ENCODE peak calls at places on chromosomes 3 and 15, in five cellular contexts. V, U, O, J and R are unnamed samples.
A peak's percentile ranks its signal among the peaks of the same experiment; 100 is the strongest.

GRCh38 chr3:11570251-11570650 is 73.5 kb downstream of the VGLL4 start:
- DNase-seq in U (no peak), J (no peak), V (no peak), O (no peak), R (no peak)

GRCh38 chr3:30231277-30232141 is 374.9 kb upstream of the TGFBR2 start:
- DNase-seq in J (peak; percentile 67), V (no peak), O (peak; percentile 46), U (peak; percentile 85), R (peak; percentile 73)

GRCh38 chr15:88580532-88580931 is 34.1 kb upstream of the DET1 start:
- DNase-seq in U (no peak), O (no peak), V (no peak), J (peak; percentile 55), R (no peak)

GRCh38 chr15:76987896-76988860 is 6.7 kb upstream of the PSTPIP1 start:
- DNase-seq in U (no peak), O (no peak), J (no peak), V (no peak), R (no peak)

GRCh38 chr3:17500618-17501017 is 241.8 kb downstream of the TBC1D5 start:
- DNase-seq in O (peak; percentile 36), U (no peak), V (no peak), J (peak; percentile 19), R (no peak)

GRCh38 chr3:129576514-129577345 is 29.7 kb downstream of the PLXND1 start:
- DNase-seq in O (no peak), U (no peak), V (no peak), J (peak; percentile 37), R (no peak)

GRCh38 chr3:124592658-124593441 is 137.4 kb upstream of the UMPS start:
- DNase-seq in O (no peak), V (no peak), J (no peak), U (no peak), R (no peak)

GRCh38 chr3:136250862-136251460 is 821 bp downstream of the PCCB start:
- DNase-seq in U (peak; percentile 8), V (no peak), O (peak; percentile 47), J (peak; percentile 61), R (peak; percentile 71)

GRCh38 chr15:57495037-57495436 is 96.7 kb upstream of the MYZAP start:
- DNase-seq in O (no peak), V (no peak), U (no peak), J (no peak), R (peak; percentile 5)

GRCh38 chr3:6862880-6863195 is 1.9 kb downstream of the GRM7 start:
- DNase-seq in V (no peak), O (no peak), U (no peak), J (no peak), R (no peak)

GRCh38 chr3:25191703-25192102 is 236.4 kb upstream of the RARB start:
- DNase-seq in V (no peak), O (no peak), U (no peak), J (no peak), R (no peak)

GRCh38 chr3:160685144-160685766 is 8.3 kb downstream of the ARL14 start:
- DNase-seq in U (no peak), V (no peak), J (no peak), O (peak; percentile 18), R (no peak)

GRCh38 chr3:139657434-139657833 is 20.3 kb downstream of the NMNAT3 start:
- DNase-seq in J (no peak), V (no peak), O (no peak), U (no peak), R (no peak)

GRCh38 chr15:80594091-80594889 is 100.8 kb upstream of the ABHD17C start:
- DNase-seq in O (no peak), J (no peak), U (no peak), V (no peak), R (no peak)

DNA sequence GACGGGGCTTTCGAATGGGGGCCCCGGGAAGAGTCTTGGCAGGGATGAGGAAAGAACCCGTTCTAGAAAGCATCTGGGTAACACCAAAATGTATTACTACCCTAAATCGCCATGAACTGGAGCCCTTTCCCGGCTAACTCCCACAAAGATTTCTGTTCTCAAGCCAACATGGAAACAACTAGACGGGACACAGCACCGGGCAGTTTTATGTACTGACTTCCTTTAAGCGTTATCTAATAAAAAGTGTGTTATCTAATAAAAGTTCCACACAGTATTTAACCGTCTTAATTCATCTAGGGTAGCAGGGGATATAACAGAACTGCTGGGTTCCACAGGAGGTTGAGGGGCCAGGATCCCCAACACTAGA is 308 bp upstream of the C3orf62 start:
- DNase-seq in V (no peak), U (no peak), O (no peak), J (no peak), R (peak; percentile 51)
- H3K4me3 ChIP-seq in V (peak overlapping the region; percentile 61), U (peak overlapping the region; percentile 54), O (peak overlapping the region; percentile 47), J (peak overlapping the region; percentile 53), R (peak overlapping the region; percentile 64)

DNA sequence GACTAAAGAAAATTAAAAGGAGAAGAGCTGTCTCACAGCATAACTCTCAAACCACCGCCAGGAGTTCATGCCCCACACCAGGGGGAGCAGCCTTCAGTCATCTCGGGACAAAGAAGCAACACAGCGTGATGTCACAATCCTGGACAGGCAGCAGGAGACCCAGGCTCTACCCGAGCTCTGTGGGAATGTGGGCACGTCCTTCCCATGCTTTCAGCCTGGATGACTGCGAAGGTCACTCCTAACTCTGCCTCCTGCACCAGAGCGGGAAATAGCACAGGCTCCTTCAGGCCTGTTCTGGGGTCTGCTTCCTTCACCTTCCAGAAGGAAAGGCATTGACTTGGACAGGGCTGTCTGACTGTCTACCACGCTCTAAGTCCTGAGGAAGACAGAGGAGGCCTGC is 31.3 kb downstream of the NOX5 start:
- DNase-seq in U (no peak), J (no peak), O (peak; percentile 37), V (no peak), R (no peak)
- TF ChIP-seq CTCF in U (no peak), J (peak; percentile 18), O (peak; percentile 18), V (no peak), R (no peak)

GRCh38 chr15:74402873-74403589 is 30.7 kb downstream of the SEMA7A start:
- DNase-seq in V (no peak), O (no peak), U (no peak), J (no peak), R (no peak)
- H3K4me3 ChIP-seq in V (no peak overlapping the region), O (no peak overlapping the region), U (no peak overlapping the region), J (no peak overlapping the region), R (no peak overlapping the region)

GRCh38 chr15:38560456-38560926 is 4.1 kb downstream of the RASGRP1 start:
- DNase-seq in O (no peak), J (no peak), U (no peak), V (peak; percentile 45), R (no peak)

GRCh38 chr15:38563723-38564519 is 693 bp downstream of the RASGRP1 start:
- DNase-seq in U (no peak), O (peak; percentile 35), J (peak; percentile 48), V (peak; percentile 91), R (peak; percentile 27)

GRCh38 chr15:38564557-38565286 is at the start of gene RASGRP1:
- DNase-seq in V (peak; percentile 89), O (peak; percentile 56), J (peak; percentile 59), U (no peak), R (peak; percentile 10)

GRCh38 chr15:38559908-38560307 is 4.7 kb downstream of the RASGRP1 start:
- DNase-seq in U (no peak), V (no peak), O (no peak), J (no peak), R (no peak)

GRCh38 chr15:38562278-38562677 is 2.3 kb downstream of the RASGRP1 start:
- DNase-seq in J (no peak), V (peak; percentile 78), O (no peak), U (no peak), R (no peak)
- TF ChIP-seq CTCF in J (no peak), V (no peak), O (no peak), U (no peak), R (no peak)

GRCh38 chr15:78761891-78762385 is 49.3 kb downstream of the ADAMTS7 start:
- DNase-seq in V (no peak), U (no peak), O (no peak), J (no peak), R (no peak)
- H3K4me3 ChIP-seq in V (no peak overlapping the region), U (no peak overlapping the region), O (no peak overlapping the region), J (no peak overlapping the region), R (no peak overlapping the region)

GRCh38 chr3:186717039-186717457 is at the start of gene KNG1:
- DNase-seq in V (peak; percentile 78), O (no peak), J (peak; percentile 0), U (no peak), R (no peak)
- TF ChIP-seq CTCF in V (no peak), O (no peak), J (no peak), U (no peak), R (no peak)